ENCODE peak calls at places on chromosome 1, in eight cellular contexts. One of them, this sample, is unnamed.

GRCh38 chr1:208243851-208244583 is at the start of gene PLXNA2:
- DNase-seq in OCI-LY7: peak; percentile 67
- DNase-seq in GM23248: peak; percentile 83
- DNase-seq in MM.1S: peak; percentile 94
- DNase-seq in SK-N-SH: peak; percentile 92
- DNase-seq in hepatocyte: peak; percentile 90
- DNase-seq in neural progenitor cell: peak; percentile 91
- DNase-seq in GM23338: peak; percentile 88
- DNase-seq in this sample: peak; percentile 88

GRCh38 chr1:235275223-235275622 is 52.8 kb downstream of the ARID4B start:
- DNase-seq in neural progenitor cell: no peak
- DNase-seq in GM23338: no peak
- DNase-seq in GM23248: no peak
- DNase-seq in hepatocyte: no peak
- DNase-seq in SK-N-SH: no peak
- DNase-seq in MM.1S: no peak
- DNase-seq in OCI-LY7: peak; percentile 69
- DNase-seq in this sample: no peak

GRCh38 chr1:210477328-210477924 is 148.7 kb downstream of the HHAT start:
- DNase-seq in GM23338: no peak
- DNase-seq in neural progenitor cell: no peak
- DNase-seq in hepatocyte: no peak
- DNase-seq in OCI-LY7: no peak
- DNase-seq in MM.1S: no peak
- DNase-seq in SK-N-SH: no peak
- DNase-seq in GM23248: no peak
- DNase-seq in this sample: peak; percentile 50

GRCh38 chr1:24472527-24473251 is 29.9 kb upstream of the RCAN3 start:
- DNase-seq in neural progenitor cell: no peak
- DNase-seq in GM23248: no peak
- DNase-seq in SK-N-SH: no peak
- DNase-seq in hepatocyte: peak; percentile 22
- DNase-seq in OCI-LY7: no peak
- DNase-seq in GM23338: no peak
- DNase-seq in MM.1S: no peak
- DNase-seq in this sample: no peak

GRCh38 chr1:32933742-32934322 is 30.8 kb downstream of the RNF19B start:
- DNase-seq in SK-N-SH: peak; percentile 79
- DNase-seq in OCI-LY7: no peak
- DNase-seq in hepatocyte: peak; percentile 85
- DNase-seq in MM.1S: no peak
- DNase-seq in GM23248: peak; percentile 13
- DNase-seq in neural progenitor cell: peak; percentile 4
- DNase-seq in GM23338: peak; percentile 38
- DNase-seq in this sample: peak; percentile 76

GRCh38 chr1:34876406-34876805 is 16.9 kb upstream of the SMIM12 start:
- DNase-seq in SK-N-SH: no peak
- DNase-seq in MM.1S: no peak
- DNase-seq in GM23248: no peak
- DNase-seq in GM23338: no peak
- DNase-seq in neural progenitor cell: no peak
- DNase-seq in hepatocyte: no peak
- DNase-seq in OCI-LY7: no peak
- DNase-seq in this sample: no peak

GRCh38 chr1:50237081-50237480 is 128.4 kb downstream of the ELAVL4 start:
- DNase-seq in OCI-LY7: no peak
- DNase-seq in hepatocyte: no peak
- DNase-seq in GM23248: no peak
- DNase-seq in neural progenitor cell: no peak
- DNase-seq in MM.1S: no peak
- DNase-seq in GM23338: no peak
- DNase-seq in SK-N-SH: no peak
- DNase-seq in this sample: no peak

GRCh38 chr1:3907031-3907534 is 7.0 kb upstream of the C1orf174 start:
- DNase-seq in hepatocyte: no peak
- DNase-seq in neural progenitor cell: peak; percentile 39
- DNase-seq in SK-N-SH: peak; percentile 54
- DNase-seq in OCI-LY7: peak; percentile 77
- DNase-seq in MM.1S: no peak
- DNase-seq in GM23248: no peak
- DNase-seq in GM23338: peak; percentile 34
- DNase-seq in this sample: peak; percentile 35

GRCh38 chr1:119327436-119328155 is 41.0 kb upstream of the HAO2 start:
- DNase-seq in neural progenitor cell: peak; percentile 67
- DNase-seq in GM23338: peak; percentile 78
- DNase-seq in GM23248: peak; percentile 61
- DNase-seq in MM.1S: peak; percentile 25
- DNase-seq in hepatocyte: peak; percentile 85
- DNase-seq in OCI-LY7: no peak
- DNase-seq in SK-N-SH: peak; percentile 44
- DNase-seq in this sample: no peak

GRCh38 chr1:53677486-53677885 is 61.5 kb downstream of the GLIS1 start:
- DNase-seq in MM.1S: no peak
- DNase-seq in GM23338: no peak
- DNase-seq in GM23248: no peak
- DNase-seq in SK-N-SH: no peak
- DNase-seq in neural progenitor cell: no peak
- DNase-seq in hepatocyte: no peak
- DNase-seq in OCI-LY7: no peak
- DNase-seq in this sample: no peak

GRCh38 chr1:244347942-244348341 is 103.8 kb downstream of the ADSS2 start:
- DNase-seq in SK-N-SH: no peak
- DNase-seq in GM23338: no peak
- DNase-seq in hepatocyte: peak; percentile 73
- DNase-seq in GM23248: peak; percentile 63
- DNase-seq in MM.1S: no peak
- DNase-seq in OCI-LY7: no peak
- DNase-seq in neural progenitor cell: no peak
- DNase-seq in this sample: peak; percentile 87

GRCh38 chr1:180167721-180168467 is 13.2 kb downstream of the QSOX1 start:
- DNase-seq in SK-N-SH: no peak
- DNase-seq in neural progenitor cell: peak; percentile 30
- DNase-seq in OCI-LY7: no peak
- DNase-seq in GM23248: no peak
- DNase-seq in GM23338: peak; percentile 92
- DNase-seq in hepatocyte: peak; percentile 86
- DNase-seq in MM.1S: no peak
- DNase-seq in this sample: peak; percentile 93
- TF ChIP-seq EZH2phosphoT487 in SK-N-SH: no peak
- TF ChIP-seq EZH2phosphoT487 in neural progenitor cell: no peak
- TF ChIP-seq EZH2phosphoT487 in OCI-LY7: no peak
- TF ChIP-seq EZH2phosphoT487 in GM23248: no peak
- TF ChIP-seq EZH2phosphoT487 in GM23338: no peak
- TF ChIP-seq EZH2phosphoT487 in hepatocyte: no peak
- TF ChIP-seq EZH2phosphoT487 in MM.1S: no peak
- TF ChIP-seq EZH2phosphoT487 in this sample: no peak

GRCh38 chr1:225137981-225138380 is 208.5 kb downstream of the DNAH14 start:
- DNase-seq in GM23338: no peak
- DNase-seq in SK-N-SH: no peak
- DNase-seq in OCI-LY7: no peak
- DNase-seq in GM23248: no peak
- DNase-seq in neural progenitor cell: no peak
- DNase-seq in hepatocyte: no peak
- DNase-seq in MM.1S: no peak
- DNase-seq in this sample: no peak
- TF ChIP-seq EZH2phosphoT487 in GM23338: no peak
- TF ChIP-seq EZH2phosphoT487 in SK-N-SH: no peak
- TF ChIP-seq EZH2phosphoT487 in OCI-LY7: no peak
- TF ChIP-seq EZH2phosphoT487 in GM23248: no peak
- TF ChIP-seq EZH2phosphoT487 in neural progenitor cell: no peak
- TF ChIP-seq EZH2phosphoT487 in hepatocyte: no peak
- TF ChIP-seq EZH2phosphoT487 in MM.1S: no peak
- TF ChIP-seq EZH2phosphoT487 in this sample: no peak

GRCh38 chr1:150196411-150196810 is 39.5 kb downstream of the ANP32E start:
- DNase-seq in MM.1S: no peak
- DNase-seq in GM23248: no peak
- DNase-seq in neural progenitor cell: no peak
- DNase-seq in GM23338: peak; percentile 39
- DNase-seq in hepatocyte: no peak
- DNase-seq in OCI-LY7: no peak
- DNase-seq in SK-N-SH: no peak
- DNase-seq in this sample: no peak

GRCh38 chr1:150187560-150187931 is 37.8 kb downstream of the PLEKHO1 start:
- DNase-seq in SK-N-SH: peak; percentile 19
- DNase-seq in GM23248: no peak
- DNase-seq in OCI-LY7: no peak
- DNase-seq in GM23338: no peak
- DNase-seq in hepatocyte: no peak
- DNase-seq in MM.1S: no peak
- DNase-seq in neural progenitor cell: no peak
- DNase-seq in this sample: no peak

GRCh38 chr1:150194381-150195031 is 41.4 kb downstream of the ANP32E start:
- DNase-seq in GM23248: peak; percentile 71
- DNase-seq in MM.1S: no peak
- DNase-seq in GM23338: no peak
- DNase-seq in hepatocyte: peak; percentile 26
- DNase-seq in OCI-LY7: no peak
- DNase-seq in SK-N-SH: no peak
- DNase-seq in neural progenitor cell: no peak
- DNase-seq in this sample: no peak

GRCh38 chr1:150186789-150187559 is 37.3 kb downstream of the PLEKHO1 start:
- DNase-seq in MM.1S: peak; percentile 18
- DNase-seq in OCI-LY7: peak; percentile 80
- DNase-seq in hepatocyte: peak; percentile 66
- DNase-seq in GM23248: peak; percentile 70
- DNase-seq in neural progenitor cell: peak; percentile 65
- DNase-seq in SK-N-SH: peak; percentile 66
- DNase-seq in GM23338: peak; percentile 65
- DNase-seq in this sample: peak; percentile 76

GRCh38 chr1:150192012-150192411 is 42.3 kb downstream of the PLEKHO1 start:
- DNase-seq in OCI-LY7: no peak
- DNase-seq in GM23248: peak; percentile 48
- DNase-seq in neural progenitor cell: no peak
- DNase-seq in MM.1S: no peak
- DNase-seq in hepatocyte: peak; percentile 27
- DNase-seq in SK-N-SH: no peak
- DNase-seq in GM23338: no peak
- DNase-seq in this sample: peak; percentile 93
- TF ChIP-seq EZH2phosphoT487 in OCI-LY7: no peak
- TF ChIP-seq EZH2phosphoT487 in GM23248: no peak
- TF ChIP-seq EZH2phosphoT487 in neural progenitor cell: no peak
- TF ChIP-seq EZH2phosphoT487 in MM.1S: no peak
- TF ChIP-seq EZH2phosphoT487 in hepatocyte: no peak
- TF ChIP-seq EZH2phosphoT487 in SK-N-SH: no peak
- TF ChIP-seq EZH2phosphoT487 in GM23338: no peak
- TF ChIP-seq EZH2phosphoT487 in this sample: no peak

GRCh38 chr1:116454940-116455339 is 81.9 kb downstream of the ATP1A1 start:
- DNase-seq in OCI-LY7: no peak
- DNase-seq in hepatocyte: no peak
- DNase-seq in GM23248: no peak
- DNase-seq in SK-N-SH: peak; percentile 8
- DNase-seq in MM.1S: no peak
- DNase-seq in neural progenitor cell: no peak
- DNase-seq in GM23338: no peak
- DNase-seq in this sample: no peak
- TF ChIP-seq EZH2phosphoT487 in OCI-LY7: no peak
- TF ChIP-seq EZH2phosphoT487 in hepatocyte: no peak
- TF ChIP-seq EZH2phosphoT487 in GM23248: no peak
- TF ChIP-seq EZH2phosphoT487 in SK-N-SH: no peak
- TF ChIP-seq EZH2phosphoT487 in MM.1S: no peak
- TF ChIP-seq EZH2phosphoT487 in neural progenitor cell: no peak
- TF ChIP-seq EZH2phosphoT487 in GM23338: no peak
- TF ChIP-seq EZH2phosphoT487 in this sample: no peak

GRCh38 chr1:9388628-9389184 is 96.0 kb downstream of the SPSB1 start:
- DNase-seq in hepatocyte: peak; percentile 55
- DNase-seq in GM23338: no peak
- DNase-seq in neural progenitor cell: no peak
- DNase-seq in GM23248: peak; percentile 64
- DNase-seq in MM.1S: no peak
- DNase-seq in SK-N-SH: no peak
- DNase-seq in OCI-LY7: no peak
- DNase-seq in this sample: peak; percentile 53
- TF ChIP-seq EZH2phosphoT487 in hepatocyte: no peak
- TF ChIP-seq EZH2phosphoT487 in GM23338: no peak
- TF ChIP-seq EZH2phosphoT487 in neural progenitor cell: no peak
- TF ChIP-seq EZH2phosphoT487 in GM23248: no peak
- TF ChIP-seq EZH2phosphoT487 in MM.1S: no peak
- TF ChIP-seq EZH2phosphoT487 in SK-N-SH: no peak
- TF ChIP-seq EZH2phosphoT487 in OCI-LY7: no peak
- TF ChIP-seq EZH2phosphoT487 in this sample: no peak

GRCh38 chr1:114323959-114324825 is 170.5 kb upstream of the SYT6 start:
- DNase-seq in SK-N-SH: no peak
- DNase-seq in MM.1S: no peak
- DNase-seq in GM23338: no peak
- DNase-seq in neural progenitor cell: peak; percentile 13
- DNase-seq in GM23248: no peak
- DNase-seq in hepatocyte: no peak
- DNase-seq in OCI-LY7: no peak
- DNase-seq in this sample: no peak
- TF ChIP-seq EZH2phosphoT487 in SK-N-SH: no peak
- TF ChIP-seq EZH2phosphoT487 in MM.1S: no peak
- TF ChIP-seq EZH2phosphoT487 in GM23338: no peak
- TF ChIP-seq EZH2phosphoT487 in neural progenitor cell: no peak
- TF ChIP-seq EZH2phosphoT487 in GM23248: no peak
- TF ChIP-seq EZH2phosphoT487 in hepatocyte: no peak
- TF ChIP-seq EZH2phosphoT487 in OCI-LY7: no peak
- TF ChIP-seq EZH2phosphoT487 in this sample: no peak

DNA sequence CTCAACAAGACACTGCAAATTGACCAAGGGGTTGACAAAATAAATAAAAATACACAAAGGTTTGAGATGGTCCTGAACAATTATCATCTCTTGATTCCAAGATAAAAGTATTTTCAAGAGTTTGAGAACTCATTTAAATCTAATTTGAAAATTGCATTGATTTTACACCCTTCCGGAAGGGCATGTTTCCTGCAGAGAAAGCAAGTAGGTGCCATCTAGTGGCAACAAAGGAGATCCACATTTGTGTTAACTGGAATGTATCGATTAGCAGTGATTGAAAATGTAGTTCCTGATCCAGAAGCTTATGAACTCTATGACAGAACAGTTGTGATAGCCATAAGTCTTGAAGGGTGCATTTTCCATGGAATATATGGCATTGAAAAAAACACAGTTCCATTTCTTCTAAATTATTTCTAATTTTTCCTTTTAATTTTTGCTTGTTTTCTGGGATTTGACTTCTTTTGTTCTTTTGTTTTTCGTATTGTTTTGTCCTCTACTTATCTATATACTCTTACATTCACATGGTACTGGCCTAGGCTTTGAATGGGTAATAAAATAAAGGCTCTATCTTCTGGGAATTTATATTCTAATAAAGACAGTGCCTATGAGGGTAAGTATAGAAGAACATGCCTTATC is 143.7 kb downstream of the DNM3 start:
- DNase-seq in SK-N-SH: peak; percentile 19
- DNase-seq in GM23338: peak; percentile 72
- DNase-seq in GM23248: peak; percentile 73
- DNase-seq in OCI-LY7: peak; percentile 40
- DNase-seq in MM.1S: peak; percentile 55
- DNase-seq in hepatocyte: peak; percentile 44
- DNase-seq in neural progenitor cell: peak; percentile 58
- DNase-seq in this sample: peak; percentile 78
- TF ChIP-seq EZH2phosphoT487 in SK-N-SH: no peak
- TF ChIP-seq EZH2phosphoT487 in GM23338: no peak
- TF ChIP-seq EZH2phosphoT487 in GM23248: no peak
- TF ChIP-seq EZH2phosphoT487 in OCI-LY7: no peak
- TF ChIP-seq EZH2phosphoT487 in MM.1S: no peak
- TF ChIP-seq EZH2phosphoT487 in hepatocyte: no peak
- TF ChIP-seq EZH2phosphoT487 in neural progenitor cell: no peak
- TF ChIP-seq EZH2phosphoT487 in this sample: no peak